ENCODE peak calls at places on chromosomes 3 and 15, in four cellular contexts. One of them, this sample, is unnamed.

GRCh38 chr15:59199775-59200465 is 6.7 kb upstream of the LDHAL6B start:
- DNase-seq in suprapubic skin: no peak
- DNase-seq in fibroblast of lung: peak; percentile 87
- DNase-seq in Panc1: peak; percentile 24
- DNase-seq in this sample: peak; percentile 35

GRCh38 chr15:34759347-34759746 is 4.5 kb upstream of the GJD2 start:
- DNase-seq in suprapubic skin: no peak
- DNase-seq in fibroblast of lung: no peak
- DNase-seq in Panc1: no peak
- DNase-seq in this sample: no peak

GRCh38 chr15:89593018-89593417 is 17.7 kb downstream of the TICRR start:
- DNase-seq in suprapubic skin: no peak
- DNase-seq in fibroblast of lung: no peak
- DNase-seq in Panc1: no peak
- DNase-seq in this sample: no peak

GRCh38 chr15:53716909-53717878 is 42.3 kb downstream of the WDR72 start:
- DNase-seq in suprapubic skin: no peak
- DNase-seq in fibroblast of lung: no peak
- DNase-seq in Panc1: no peak
- DNase-seq in this sample: no peak

GRCh38 chr3:29683306-29683993 is 402.6 kb downstream of the RBMS3 start:
- DNase-seq in suprapubic skin: no peak
- DNase-seq in fibroblast of lung: peak; percentile 83
- DNase-seq in Panc1: no peak
- DNase-seq in this sample: no peak

GRCh38 chr3:46372492-46373359 is 2.0 kb downstream of the CCR5 start:
- DNase-seq in suprapubic skin: no peak
- DNase-seq in fibroblast of lung: no peak
- DNase-seq in Panc1: no peak
- DNase-seq in this sample: no peak

GRCh38 chr3:31391150-31391549 is 141.6 kb upstream of the STT3B start:
- DNase-seq in suprapubic skin: no peak
- DNase-seq in fibroblast of lung: no peak
- DNase-seq in Panc1: no peak
- DNase-seq in this sample: no peak

GRCh38 chr3:185983495-185984141 is 45.8 kb upstream of the TRA2B start:
- DNase-seq in suprapubic skin: peak; percentile 87
- DNase-seq in fibroblast of lung: peak; percentile 43
- DNase-seq in Panc1: peak; percentile 59
- DNase-seq in this sample: no peak

GRCh38 chr15:48367483-48367882 is 36.3 kb downstream of the DUT start:
- DNase-seq in suprapubic skin: no peak
- DNase-seq in fibroblast of lung: no peak
- DNase-seq in Panc1: no peak
- DNase-seq in this sample: no peak

DNA sequence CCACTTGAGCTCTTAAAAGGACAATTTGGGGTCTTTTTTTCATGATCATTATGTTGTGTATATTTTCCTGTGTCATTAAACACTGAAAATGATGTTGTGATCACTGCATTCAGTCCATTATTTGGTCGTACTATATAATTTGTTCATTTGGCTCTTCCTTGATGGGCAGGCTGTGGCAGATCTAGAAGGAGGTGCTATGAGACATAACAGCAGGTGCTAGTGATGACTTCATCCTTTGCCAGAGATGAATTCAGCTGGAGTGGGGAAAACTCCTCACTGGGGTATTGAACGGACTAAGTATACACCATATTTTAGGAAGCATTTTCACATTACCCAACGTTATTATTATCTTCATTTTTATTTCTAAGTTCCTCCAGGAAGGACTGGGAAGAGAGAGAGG is 12.0 kb downstream of the CMTM7 start:
- DNase-seq in suprapubic skin: no peak
- DNase-seq in fibroblast of lung: no peak
- DNase-seq in Panc1: no peak
- DNase-seq in this sample: no peak
- H3K4me1 ChIP-seq in suprapubic skin: peaks cover 68% of the 10 kb centered on the region
- H3K4me1 ChIP-seq in fibroblast of lung: peaks cover 5% of the 10 kb centered on the region
- H3K4me1 ChIP-seq in Panc1: peaks cover 38% of the 10 kb centered on the region
- H3K4me1 ChIP-seq in this sample: peaks cover 51% of the 10 kb centered on the region

GRCh38 chr3:170274641-170275040 is 52.4 kb downstream of the PRKCI start:
- DNase-seq in suprapubic skin: no peak
- DNase-seq in fibroblast of lung: no peak
- DNase-seq in Panc1: no peak
- DNase-seq in this sample: no peak
- H3K36me3 ChIP-seq in suprapubic skin: peaks cover 50% of the 10 kb centered on the region
- H3K36me3 ChIP-seq in fibroblast of lung: peaks cover under 1% of the 10 kb centered on the region
- H3K36me3 ChIP-seq in Panc1: peaks cover 10% of the 10 kb centered on the region
- H3K36me3 ChIP-seq in this sample: peaks cover 12% of the 10 kb centered on the region

GRCh38 chr3:193801094-193801493 is 208.1 kb downstream of the OPA1 start:
- DNase-seq in suprapubic skin: no peak
- DNase-seq in fibroblast of lung: no peak
- DNase-seq in Panc1: no peak
- DNase-seq in this sample: no peak
- H3K27me3 ChIP-seq in suprapubic skin: no peaks in the 10 kb centered on the region
- H3K27me3 ChIP-seq in fibroblast of lung: peaks cover 6% of the 10 kb centered on the region
- H3K27me3 ChIP-seq in Panc1: no peaks in the 10 kb centered on the region
- H3K27me3 ChIP-seq in this sample: no peaks in the 10 kb centered on the region

GRCh38 chr3:27630892-27631291 is 91.2 kb downstream of the EOMES start:
- DNase-seq in suprapubic skin: no peak
- DNase-seq in fibroblast of lung: peak; percentile 68
- DNase-seq in Panc1: no peak
- DNase-seq in this sample: peak; percentile 15
- H3K4me1 ChIP-seq in suprapubic skin: peaks cover 5% of the 10 kb centered on the region
- H3K4me1 ChIP-seq in fibroblast of lung: peaks cover 6% of the 10 kb centered on the region
- H3K4me1 ChIP-seq in Panc1: peaks cover 40% of the 10 kb centered on the region
- H3K4me1 ChIP-seq in this sample: peaks cover 15% of the 10 kb centered on the region

This sample was measured in keratinocyte.